ENCODE peak calls at places on chromosomes 4 and X, in four cellular contexts. One of them, this sample, is unnamed.

GRCh38 chr4:189001283-189001970 is 862.2 kb downstream of the TRIML1 start:
- DNase-seq in left colon: no peak
- DNase-seq in stimulated activated CD4-positive, alpha-beta T cell treated with anti-CD3 and anti-CD28 coated beads, Interleukin-15, amount 100 ng/mL, for 1 hour: no peak
- DNase-seq in colonic mucosa: no peak
- DNase-seq in this sample: no peak

GRCh38 chr4:186700746-186701145 is 22.9 kb downstream of the FAT1 start:
- DNase-seq in left colon: no peak
- DNase-seq in stimulated activated CD4-positive, alpha-beta T cell treated with anti-CD3 and anti-CD28 coated beads, Interleukin-15, amount 100 ng/mL, for 1 hour: no peak
- DNase-seq in colonic mucosa: no peak
- DNase-seq in this sample: no peak

GRCh38 chrX:131729295-131729694 is 185.4 kb downstream of the OR13H1 start:
- DNase-seq in left colon: peak
- DNase-seq in stimulated activated CD4-positive, alpha-beta T cell treated with anti-CD3 and anti-CD28 coated beads, Interleukin-15, amount 100 ng/mL, for 1 hour: no peak
- DNase-seq in colonic mucosa: peak
- DNase-seq in this sample: no peak

GRCh38 chr4:128846063-128846462 is 36.6 kb downstream of the JADE1 start:
- DNase-seq in left colon: no peak
- DNase-seq in stimulated activated CD4-positive, alpha-beta T cell treated with anti-CD3 and anti-CD28 coated beads, Interleukin-15, amount 100 ng/mL, for 1 hour: no peak
- DNase-seq in colonic mucosa: no peak
- DNase-seq in this sample: no peak

GRCh38 chrX:40314070-40314469 is 216.3 kb upstream of the BCOR start:
- DNase-seq in left colon: no peak
- DNase-seq in stimulated activated CD4-positive, alpha-beta T cell treated with anti-CD3 and anti-CD28 coated beads, Interleukin-15, amount 100 ng/mL, for 1 hour: no peak
- DNase-seq in colonic mucosa: no peak
- DNase-seq in this sample: no peak

GRCh38 chrX:265502-265901 is 15.7 kb upstream of the PLCXD1 start:
- DNase-seq in left colon: no peak
- DNase-seq in stimulated activated CD4-positive, alpha-beta T cell treated with anti-CD3 and anti-CD28 coated beads, Interleukin-15, amount 100 ng/mL, for 1 hour: no peak
- DNase-seq in colonic mucosa: peak
- DNase-seq in this sample: no peak

GRCh38 chr4:168574581-168575295 is 77.9 kb downstream of the PALLD start:
- DNase-seq in left colon: no peak
- DNase-seq in stimulated activated CD4-positive, alpha-beta T cell treated with anti-CD3 and anti-CD28 coated beads, Interleukin-15, amount 100 ng/mL, for 1 hour: no peak
- DNase-seq in colonic mucosa: no peak
- DNase-seq in this sample: no peak

GRCh38 chr4:38163216-38164006 is 203.2 kb downstream of the PTTG2 start:
- DNase-seq in left colon: no peak
- DNase-seq in stimulated activated CD4-positive, alpha-beta T cell treated with anti-CD3 and anti-CD28 coated beads, Interleukin-15, amount 100 ng/mL, for 1 hour: no peak
- DNase-seq in colonic mucosa: no peak
- DNase-seq in this sample: no peak

GRCh38 chr4:151736367-151736766 is 24.4 kb downstream of the GATB start:
- DNase-seq in left colon: no peak
- DNase-seq in stimulated activated CD4-positive, alpha-beta T cell treated with anti-CD3 and anti-CD28 coated beads, Interleukin-15, amount 100 ng/mL, for 1 hour: no peak
- DNase-seq in colonic mucosa: no peak
- DNase-seq in this sample: no peak

GRCh38 chrX:103831342-103831802 is 685 bp downstream of the RAB9B start:
- DNase-seq in left colon: no peak
- DNase-seq in stimulated activated CD4-positive, alpha-beta T cell treated with anti-CD3 and anti-CD28 coated beads, Interleukin-15, amount 100 ng/mL, for 1 hour: peak
- DNase-seq in colonic mucosa: no peak
- DNase-seq in this sample: peak

GRCh38 chr4:166972071-166972470 is 262.2 kb downstream of the SPOCK3 start:
- DNase-seq in left colon: no peak
- DNase-seq in stimulated activated CD4-positive, alpha-beta T cell treated with anti-CD3 and anti-CD28 coated beads, Interleukin-15, amount 100 ng/mL, for 1 hour: no peak
- DNase-seq in colonic mucosa: no peak
- DNase-seq in this sample: no peak

GRCh38 chr4:119810001-119810400 is 181.4 kb upstream of the PDE5A start:
- DNase-seq in left colon: no peak
- DNase-seq in stimulated activated CD4-positive, alpha-beta T cell treated with anti-CD3 and anti-CD28 coated beads, Interleukin-15, amount 100 ng/mL, for 1 hour: no peak
- DNase-seq in colonic mucosa: no peak
- DNase-seq in this sample: no peak

GRCh38 chr4:163484906-163485305 is 9.6 kb upstream of the TMA16 start:
- DNase-seq in left colon: no peak
- DNase-seq in stimulated activated CD4-positive, alpha-beta T cell treated with anti-CD3 and anti-CD28 coated beads, Interleukin-15, amount 100 ng/mL, for 1 hour: no peak
- DNase-seq in colonic mucosa: peak
- DNase-seq in this sample: peak

GRCh38 chrX:20285513-20285912 is 18.8 kb upstream of the RPS6KA3 start:
- DNase-seq in left colon: no peak
- DNase-seq in stimulated activated CD4-positive, alpha-beta T cell treated with anti-CD3 and anti-CD28 coated beads, Interleukin-15, amount 100 ng/mL, for 1 hour: no peak
- DNase-seq in colonic mucosa: no peak
- DNase-seq in this sample: no peak

GRCh38 chr4:83819582-83819981 is 283.7 kb downstream of the GPAT3 start:
- DNase-seq in left colon: no peak
- DNase-seq in stimulated activated CD4-positive, alpha-beta T cell treated with anti-CD3 and anti-CD28 coated beads, Interleukin-15, amount 100 ng/mL, for 1 hour: no peak
- DNase-seq in colonic mucosa: no peak
- DNase-seq in this sample: no peak

GRCh38 chr4:27360651-27361347 is 500.2 kb downstream of the STIM2 start:
- DNase-seq in left colon: no peak
- DNase-seq in stimulated activated CD4-positive, alpha-beta T cell treated with anti-CD3 and anti-CD28 coated beads, Interleukin-15, amount 100 ng/mL, for 1 hour: no peak
- DNase-seq in colonic mucosa: no peak
- DNase-seq in this sample: no peak

GRCh38 chrX:30906726-30907125 is 17.7 kb upstream of the TAB3 start:
- DNase-seq in left colon: no peak
- DNase-seq in stimulated activated CD4-positive, alpha-beta T cell treated with anti-CD3 and anti-CD28 coated beads, Interleukin-15, amount 100 ng/mL, for 1 hour: no peak
- DNase-seq in colonic mucosa: no peak
- DNase-seq in this sample: no peak

GRCh38 chr4:169270810-169271691 is at the start of gene SH3RF1:
- DNase-seq in left colon: peak
- DNase-seq in stimulated activated CD4-positive, alpha-beta T cell treated with anti-CD3 and anti-CD28 coated beads, Interleukin-15, amount 100 ng/mL, for 1 hour: no peak
- DNase-seq in colonic mucosa: peak
- DNase-seq in this sample: no peak

GRCh38 chr4:37623940-37624339 is 62.2 kb downstream of the RELL1 start:
- DNase-seq in left colon: no peak
- DNase-seq in stimulated activated CD4-positive, alpha-beta T cell treated with anti-CD3 and anti-CD28 coated beads, Interleukin-15, amount 100 ng/mL, for 1 hour: no peak
- DNase-seq in colonic mucosa: no peak
- DNase-seq in this sample: no peak

GRCh38 chr4:139711461-139711860 is 45.8 kb downstream of the MGST2 start:
- DNase-seq in left colon: no peak
- DNase-seq in stimulated activated CD4-positive, alpha-beta T cell treated with anti-CD3 and anti-CD28 coated beads, Interleukin-15, amount 100 ng/mL, for 1 hour: no peak
- DNase-seq in colonic mucosa: peak
- DNase-seq in this sample: no peak

GRCh38 chr4:39568805-39569204 is 41.6 kb upstream of the UGDH start:
- DNase-seq in left colon: no peak
- DNase-seq in stimulated activated CD4-positive, alpha-beta T cell treated with anti-CD3 and anti-CD28 coated beads, Interleukin-15, amount 100 ng/mL, for 1 hour: no peak
- DNase-seq in colonic mucosa: no peak
- DNase-seq in this sample: no peak

GRCh38 chr4:30718021-30718888 is 1.9 kb upstream of the PCDH7 start:
- DNase-seq in left colon: peak
- DNase-seq in stimulated activated CD4-positive, alpha-beta T cell treated with anti-CD3 and anti-CD28 coated beads, Interleukin-15, amount 100 ng/mL, for 1 hour: no peak
- DNase-seq in colonic mucosa: peak
- DNase-seq in this sample: no peak

GRCh38 chrX:154000051-154000450 is 19.7 kb downstream of the IRAK1 start:
- DNase-seq in left colon: no peak
- DNase-seq in stimulated activated CD4-positive, alpha-beta T cell treated with anti-CD3 and anti-CD28 coated beads, Interleukin-15, amount 100 ng/mL, for 1 hour: no peak
- DNase-seq in colonic mucosa: no peak
- DNase-seq in this sample: no peak

This sample was measured in stimulated activated CD8-positive, alpha-beta memory T cell treated with anti-CD3 and anti-CD28 coated beads, Interleukin-4, amount 100 ng/mL, for 1 hour.